ENCODE peak calls at places on chromosomes 2 and 18, in eight cellular contexts. O, T, X, B, W, S, J and E are unnamed samples.

GRCh38 chr2:26555246-26556133 is 77.6 kb upstream of the OTOF start:
- DNase-seq in O (peak), T (no peak), X (no peak), B (no peak), W (no peak), S (no peak), J (no peak), E (no peak)

GRCh38 chr2:60882971-60883753 is 1.8 kb downstream of the REL start:
- DNase-seq in O (no peak), T (no peak), X (no peak), B (no peak), W (no peak), S (peak), J (peak), E (no peak)

GRCh38 chr2:97355887-97356286 is 233.8 kb downstream of the ANKRD36B start:
- DNase-seq in O (no peak), T (no peak), X (no peak), B (no peak), W (no peak), S (no peak), J (no peak), E (no peak)

GRCh38 chr2:64485302-64485701 is 31.3 kb downstream of the LGALSL start:
- DNase-seq in O (no peak), T (no peak), X (no peak), B (no peak), W (no peak), S (no peak), J (no peak), E (no peak)

GRCh38 chr2:219335373-219335786 is 2.8 kb upstream of the RESP18 start:
- DNase-seq in O (no peak), T (no peak), X (no peak), B (no peak), W (no peak), S (peak), J (no peak), E (no peak)

GRCh38 chr18:38644875-38645641 is 1079.5 kb upstream of the CELF4 start:
- DNase-seq in O (no peak), T (no peak), X (no peak), B (no peak), W (no peak), S (no peak), J (peak), E (no peak)

GRCh38 chr2:191688934-191689695 is 11.2 kb downstream of the NABP1 start:
- DNase-seq in O (no peak), T (peak), X (peak), B (no peak), W (no peak), S (peak), J (peak), E (no peak)

GRCh38 chr18:50638623-50639398 is 78.9 kb downstream of the MAPK4 start:
- DNase-seq in O (peak), T (no peak), X (no peak), B (no peak), W (no peak), S (no peak), J (no peak), E (no peak)

GRCh38 chr2:104501929-104502328 is 352.0 kb upstream of the POU3F3 start:
- DNase-seq in O (no peak), T (no peak), X (no peak), B (no peak), W (no peak), S (no peak), J (no peak), E (no peak)

GRCh38 chr18:22667616-22668422 is 250.1 kb upstream of the CTAGE1 start:
- DNase-seq in O (no peak), T (no peak), X (peak), B (no peak), W (no peak), S (peak), J (peak), E (peak)